ENCODE peak calls at places on chromosomes 4 and X, in seven cellular contexts. F is substantia nigra, Z is activated T-cell treated with anti-CD3 and anti-CD28 coated beads for 1 hour, L is T-helper 2 cell, J is HTR-8/SVneo, C is A673, R is GM04503. Y is an unnamed sample.

GRCh38 chr4:154529737-154530136 is 20.5 kb downstream of the PLRG1 start:
- DNase-seq in F (no peak), C (no peak), Z (no peak), J (no peak), L (no peak), R (no peak), Y (no peak)

GRCh38 chr4:7710576-7711329 is 228.9 kb downstream of the AFAP1 start:
- DNase-seq in F (no peak), C (no peak), J (no peak), Z (no peak), L (no peak), R (no peak), Y (no peak)

GRCh38 chr4:8101213-8101781 is 57.3 kb downstream of the ABLIM2 start:
- DNase-seq in R (no peak), Z (no peak), L (no peak), F (no peak), J (peak; percentile 17), C (no peak), Y (no peak)

GRCh38 chr4:177282284-177282683 is 27.4 kb upstream of the NEIL3 start:
- DNase-seq in F (no peak), R (no peak), L (no peak), Z (no peak), J (no peak), C (no peak), Y (no peak)

GRCh38 chrX:45900751-45901150 is 644.5 kb downstream of the ZNF674 start:
- DNase-seq in F (no peak), C (peak; percentile 91), L (no peak), J (no peak), Z (no peak), R (no peak), Y (no peak)

GRCh38 chrX:109952985-109953905 is 49.7 kb upstream of the TMEM164 start:
- DNase-seq in C (no peak), F (no peak), J (no peak), L (no peak), R (no peak), Z (no peak), Y (no peak)

GRCh38 chr4:1901127-1901526 is 29.9 kb downstream of the NSD2 start:
- DNase-seq in Z (no peak), C (no peak), F (no peak), L (no peak), J (no peak), R (no peak), Y (no peak)

GRCh38 chrX:103073442-103073841 is 9.5 kb upstream of the BEX1 start:
- DNase-seq in F (no peak), L (no peak), C (no peak), R (no peak), J (no peak), Z (no peak), Y (no peak)

GRCh38 chr4:71429106-71429505 is 90.3 kb downstream of the SLC4A4 start:
- DNase-seq in F (no peak), Z (no peak), C (no peak), L (no peak), J (no peak), R (no peak), Y (no peak)

GRCh38 chr4:185004562-185005208 is 13.6 kb upstream of the HELT start:
- DNase-seq in J (no peak), F (peak; percentile 4), Z (no peak), R (no peak), C (no peak), L (no peak), Y (no peak)

GRCh38 chr4:52142816-52143215 is 91.7 kb downstream of the SPATA18 start:
- DNase-seq in J (no peak), R (no peak), L (no peak), Z (no peak), F (no peak), C (peak; percentile 1), Y (no peak)

GRCh38 chr4:163587867-163588266 is 93.4 kb downstream of the TMA16 start:
- DNase-seq in R (no peak), J (no peak), Z (no peak), F (no peak), L (no peak), C (peak; percentile 18), Y (no peak)

GRCh38 chrX:108332281-108332680 is 105.9 kb downstream of the COL4A6 start:
- DNase-seq in C (no peak), Z (no peak), J (no peak), L (no peak), R (no peak), F (no peak), Y (no peak)

GRCh38 chrX:142001934-142002333 is 98.2 kb downstream of the MAGEC1 start:
- DNase-seq in J (no peak), R (no peak), F (no peak), Z (no peak), C (no peak), L (no peak), Y (no peak)

GRCh38 chr4:6271701-6272465 is 2.2 kb downstream of the WFS1 start:
- DNase-seq in L (no peak), C (no peak), Z (no peak), R (no peak), J (no peak), F (no peak), Y (no peak)

GRCh38 chrX:22323541-22323940 is 50.8 kb downstream of the CBLL2 start:
- DNase-seq in F (no peak), C (no peak), J (peak; percentile 46), Z (no peak), L (no peak), R (no peak), Y (no peak)

GRCh38 chr4:113837397-113837796 is 75.9 kb upstream of the CAMK2D start:
- DNase-seq in F (no peak), R (peak; percentile 74), J (no peak), L (no peak), C (peak; percentile 55), Z (no peak), Y (peak; percentile 37)

Y was measured in KG1.